ENCODE peak calls at places on chromosomes 6 and 20, in seven cellular contexts. One of them, this sample, is unnamed.

GRCh38 chr6:75230484-75231325 is 12.9 kb downstream of the COX7A2 start:
- DNase-seq in T47D: peak
- DNase-seq in activated CD8-positive, alpha-beta T cell treated with anti-CD3 and anti-CD28 coated beads, Interleukin-2, amount 10 ng/mL, durations not matched to agents 7 days and 5 days: no peak
- DNase-seq in stimulated activated CD8-positive, alpha-beta memory T cell treated with anti-CD3 and anti-CD28 coated beads, Interleukin-4, amount 100 ng/mL, for 1 hour: no peak
- DNase-seq in HT-29: peak
- DNase-seq in RPMI7951: peak
- DNase-seq in stomach: no peak
- DNase-seq in this sample: peak

GRCh38 chr20:60062431-60063336 is 104.5 kb downstream of the CDH26 start:
- DNase-seq in T47D: no peak
- DNase-seq in activated CD8-positive, alpha-beta T cell treated with anti-CD3 and anti-CD28 coated beads, Interleukin-2, amount 10 ng/mL, durations not matched to agents 7 days and 5 days: no peak
- DNase-seq in stimulated activated CD8-positive, alpha-beta memory T cell treated with anti-CD3 and anti-CD28 coated beads, Interleukin-4, amount 100 ng/mL, for 1 hour: no peak
- DNase-seq in HT-29: no peak
- DNase-seq in RPMI7951: peak
- DNase-seq in stomach: no peak
- DNase-seq in this sample: peak

GRCh38 chr6:114142256-114142655 is 171.3 kb upstream of the HDAC2 start:
- DNase-seq in T47D: no peak
- DNase-seq in activated CD8-positive, alpha-beta T cell treated with anti-CD3 and anti-CD28 coated beads, Interleukin-2, amount 10 ng/mL, durations not matched to agents 7 days and 5 days: no peak
- DNase-seq in stimulated activated CD8-positive, alpha-beta memory T cell treated with anti-CD3 and anti-CD28 coated beads, Interleukin-4, amount 100 ng/mL, for 1 hour: no peak
- DNase-seq in HT-29: peak
- DNase-seq in RPMI7951: no peak
- DNase-seq in stomach: no peak
- DNase-seq in this sample: no peak

GRCh38 chr6:163707385-163708355 is 293.2 kb downstream of the QKI start:
- DNase-seq in T47D: no peak
- DNase-seq in activated CD8-positive, alpha-beta T cell treated with anti-CD3 and anti-CD28 coated beads, Interleukin-2, amount 10 ng/mL, durations not matched to agents 7 days and 5 days: no peak
- DNase-seq in stimulated activated CD8-positive, alpha-beta memory T cell treated with anti-CD3 and anti-CD28 coated beads, Interleukin-4, amount 100 ng/mL, for 1 hour: no peak
- DNase-seq in HT-29: no peak
- DNase-seq in RPMI7951: no peak
- DNase-seq in stomach: no peak
- DNase-seq in this sample: no peak

GRCh38 chr6:41371461-41371991 is 36.1 kb downstream of the NCR2 start:
- DNase-seq in T47D: peak
- DNase-seq in activated CD8-positive, alpha-beta T cell treated with anti-CD3 and anti-CD28 coated beads, Interleukin-2, amount 10 ng/mL, durations not matched to agents 7 days and 5 days: no peak
- DNase-seq in stimulated activated CD8-positive, alpha-beta memory T cell treated with anti-CD3 and anti-CD28 coated beads, Interleukin-4, amount 100 ng/mL, for 1 hour: no peak
- DNase-seq in HT-29: peak
- DNase-seq in RPMI7951: peak
- DNase-seq in stomach: peak
- DNase-seq in this sample: peak

GRCh38 chr6:113104546-113105325 is 752.4 kb upstream of the MARCKS start:
- DNase-seq in T47D: no peak
- DNase-seq in activated CD8-positive, alpha-beta T cell treated with anti-CD3 and anti-CD28 coated beads, Interleukin-2, amount 10 ng/mL, durations not matched to agents 7 days and 5 days: no peak
- DNase-seq in stimulated activated CD8-positive, alpha-beta memory T cell treated with anti-CD3 and anti-CD28 coated beads, Interleukin-4, amount 100 ng/mL, for 1 hour: no peak
- DNase-seq in HT-29: no peak
- DNase-seq in RPMI7951: peak
- DNase-seq in stomach: no peak
- DNase-seq in this sample: no peak

GRCh38 chr6:131368077-131368911 is 204.7 kb upstream of the ARG1 start:
- DNase-seq in T47D: peak
- DNase-seq in activated CD8-positive, alpha-beta T cell treated with anti-CD3 and anti-CD28 coated beads, Interleukin-2, amount 10 ng/mL, durations not matched to agents 7 days and 5 days: no peak
- DNase-seq in stimulated activated CD8-positive, alpha-beta memory T cell treated with anti-CD3 and anti-CD28 coated beads, Interleukin-4, amount 100 ng/mL, for 1 hour: no peak
- DNase-seq in HT-29: peak
- DNase-seq in RPMI7951: peak
- DNase-seq in stomach: peak
- DNase-seq in this sample: no peak

GRCh38 chr6:37988131-37988530 is 168.6 kb downstream of the ZFAND3 start:
- DNase-seq in T47D: no peak
- DNase-seq in activated CD8-positive, alpha-beta T cell treated with anti-CD3 and anti-CD28 coated beads, Interleukin-2, amount 10 ng/mL, durations not matched to agents 7 days and 5 days: no peak
- DNase-seq in stimulated activated CD8-positive, alpha-beta memory T cell treated with anti-CD3 and anti-CD28 coated beads, Interleukin-4, amount 100 ng/mL, for 1 hour: no peak
- DNase-seq in HT-29: no peak
- DNase-seq in RPMI7951: no peak
- DNase-seq in stomach: no peak
- DNase-seq in this sample: peak

GRCh38 chr20:15475483-15475882 is 1097.8 kb downstream of the KIF16B start:
- DNase-seq in T47D: no peak
- DNase-seq in activated CD8-positive, alpha-beta T cell treated with anti-CD3 and anti-CD28 coated beads, Interleukin-2, amount 10 ng/mL, durations not matched to agents 7 days and 5 days: no peak
- DNase-seq in stimulated activated CD8-positive, alpha-beta memory T cell treated with anti-CD3 and anti-CD28 coated beads, Interleukin-4, amount 100 ng/mL, for 1 hour: no peak
- DNase-seq in HT-29: no peak
- DNase-seq in RPMI7951: peak
- DNase-seq in stomach: peak
- DNase-seq in this sample: peak

GRCh38 chr6:169968541-169969270 is 217.3 kb downstream of the ERMARD start:
- DNase-seq in T47D: no peak
- DNase-seq in activated CD8-positive, alpha-beta T cell treated with anti-CD3 and anti-CD28 coated beads, Interleukin-2, amount 10 ng/mL, durations not matched to agents 7 days and 5 days: no peak
- DNase-seq in stimulated activated CD8-positive, alpha-beta memory T cell treated with anti-CD3 and anti-CD28 coated beads, Interleukin-4, amount 100 ng/mL, for 1 hour: no peak
- DNase-seq in HT-29: no peak
- DNase-seq in RPMI7951: no peak
- DNase-seq in stomach: peak
- DNase-seq in this sample: no peak

GRCh38 chr6:161415302-161415855 is 141.5 kb upstream of the AGPAT4 start:
- DNase-seq in T47D: no peak
- DNase-seq in activated CD8-positive, alpha-beta T cell treated with anti-CD3 and anti-CD28 coated beads, Interleukin-2, amount 10 ng/mL, durations not matched to agents 7 days and 5 days: no peak
- DNase-seq in stimulated activated CD8-positive, alpha-beta memory T cell treated with anti-CD3 and anti-CD28 coated beads, Interleukin-4, amount 100 ng/mL, for 1 hour: no peak
- DNase-seq in HT-29: no peak
- DNase-seq in RPMI7951: no peak
- DNase-seq in stomach: no peak
- DNase-seq in this sample: no peak

GRCh38 chr6:6843057-6843627 is 254.6 kb downstream of the LY86 start:
- DNase-seq in T47D: no peak
- DNase-seq in activated CD8-positive, alpha-beta T cell treated with anti-CD3 and anti-CD28 coated beads, Interleukin-2, amount 10 ng/mL, durations not matched to agents 7 days and 5 days: no peak
- DNase-seq in stimulated activated CD8-positive, alpha-beta memory T cell treated with anti-CD3 and anti-CD28 coated beads, Interleukin-4, amount 100 ng/mL, for 1 hour: no peak
- DNase-seq in HT-29: peak
- DNase-seq in RPMI7951: peak
- DNase-seq in stomach: no peak
- DNase-seq in this sample: peak

GRCh38 chr6:71139249-71139648 is 149.4 kb upstream of the OGFRL1 start:
- DNase-seq in T47D: no peak
- DNase-seq in activated CD8-positive, alpha-beta T cell treated with anti-CD3 and anti-CD28 coated beads, Interleukin-2, amount 10 ng/mL, durations not matched to agents 7 days and 5 days: no peak
- DNase-seq in stimulated activated CD8-positive, alpha-beta memory T cell treated with anti-CD3 and anti-CD28 coated beads, Interleukin-4, amount 100 ng/mL, for 1 hour: no peak
- DNase-seq in HT-29: no peak
- DNase-seq in RPMI7951: peak
- DNase-seq in stomach: no peak
- DNase-seq in this sample: peak

GRCh38 chr20:29878281-29878741 is 1379.2 kb upstream of the DEFB115 start:
- DNase-seq in T47D: peak
- DNase-seq in activated CD8-positive, alpha-beta T cell treated with anti-CD3 and anti-CD28 coated beads, Interleukin-2, amount 10 ng/mL, durations not matched to agents 7 days and 5 days: no peak
- DNase-seq in stimulated activated CD8-positive, alpha-beta memory T cell treated with anti-CD3 and anti-CD28 coated beads, Interleukin-4, amount 100 ng/mL, for 1 hour: no peak
- DNase-seq in HT-29: no peak
- DNase-seq in RPMI7951: peak
- DNase-seq in stomach: peak
- DNase-seq in this sample: no peak